ENCODE peak calls at places on chromosomes 13 and 19, in five cellular contexts. One of them, this sample, is unnamed.

GRCh38 chr19:56595548-56595899 is 422 bp downstream of the ZNF71 start:
- DNase-seq in hepatic stellate cell: no peak
- DNase-seq in mesothelial cell of epicardium: no peak
- DNase-seq in WTC11: no peak
- DNase-seq in GM12865: no peak
- DNase-seq in this sample: no peak

GRCh38 chr19:12723383-12723642 is 419 bp downstream of the TNPO2 start:
- DNase-seq in hepatic stellate cell: no peak
- DNase-seq in mesothelial cell of epicardium: no peak
- DNase-seq in WTC11: no peak
- DNase-seq in GM12865: peak
- DNase-seq in this sample: peak

GRCh38 chr19:42601811-42602443 is 7.2 kb upstream of the CEACAM8 start:
- DNase-seq in hepatic stellate cell: peak
- DNase-seq in mesothelial cell of epicardium: no peak
- DNase-seq in WTC11: peak
- DNase-seq in GM12865: peak
- DNase-seq in this sample: peak

GRCh38 chr13:80550856-80551532 is 210.1 kb upstream of the SPRY2 start:
- DNase-seq in hepatic stellate cell: no peak
- DNase-seq in mesothelial cell of epicardium: no peak
- DNase-seq in WTC11: no peak
- DNase-seq in GM12865: no peak
- DNase-seq in this sample: no peak

GRCh38 chr13:78603240-78603947 is at the start of gene POU4F1:
- DNase-seq in hepatic stellate cell: no peak
- DNase-seq in mesothelial cell of epicardium: peak
- DNase-seq in WTC11: peak
- DNase-seq in GM12865: peak
- DNase-seq in this sample: peak

GRCh38 chr19:6743714-6744380 is 4.4 kb downstream of the TRIP10 start:
- DNase-seq in hepatic stellate cell: no peak
- DNase-seq in mesothelial cell of epicardium: no peak
- DNase-seq in WTC11: no peak
- DNase-seq in GM12865: no peak
- DNase-seq in this sample: no peak

GRCh38 chr13:111179908-111180756 is 65.0 kb downstream of the ARHGEF7 start:
- DNase-seq in hepatic stellate cell: peak
- DNase-seq in mesothelial cell of epicardium: no peak
- DNase-seq in WTC11: no peak
- DNase-seq in GM12865: no peak
- DNase-seq in this sample: no peak

GRCh38 chr19:34676697-34677385 is at the start of gene SCGB2B2:
- DNase-seq in hepatic stellate cell: peak
- DNase-seq in mesothelial cell of epicardium: no peak
- DNase-seq in WTC11: no peak
- DNase-seq in GM12865: peak
- DNase-seq in this sample: peak

GRCh38 chr19:45885556-45886426 is at the start of gene IRF2BP1:
- DNase-seq in hepatic stellate cell: peak
- DNase-seq in mesothelial cell of epicardium: peak
- DNase-seq in WTC11: peak
- DNase-seq in GM12865: peak
- DNase-seq in this sample: peak

GRCh38 chr13:21086929-21087328 is 25.5 kb upstream of the LATS2 start:
- DNase-seq in hepatic stellate cell: no peak
- DNase-seq in mesothelial cell of epicardium: no peak
- DNase-seq in WTC11: no peak
- DNase-seq in GM12865: no peak
- DNase-seq in this sample: no peak

GRCh38 chr19:36121486-36122124 is 6.3 kb downstream of the TBCB start:
- DNase-seq in hepatic stellate cell: no peak
- DNase-seq in mesothelial cell of epicardium: no peak
- DNase-seq in WTC11: no peak
- DNase-seq in GM12865: no peak
- DNase-seq in this sample: no peak

GRCh38 chr19:42301646-42302204 is at the start of gene PRR19:
- DNase-seq in hepatic stellate cell: no peak
- DNase-seq in mesothelial cell of epicardium: no peak
- DNase-seq in WTC11: no peak
- DNase-seq in GM12865: peak
- DNase-seq in this sample: peak

GRCh38 chr13:44969858-44970484 is 19.3 kb downstream of the NUFIP1 start:
- DNase-seq in hepatic stellate cell: peak
- DNase-seq in mesothelial cell of epicardium: no peak
- DNase-seq in WTC11: no peak
- DNase-seq in GM12865: peak
- DNase-seq in this sample: peak

GRCh38 chr13:36680918-36681317 is 7.1 kb downstream of the SERTM1 start:
- DNase-seq in hepatic stellate cell: no peak
- DNase-seq in mesothelial cell of epicardium: no peak
- DNase-seq in WTC11: no peak
- DNase-seq in GM12865: no peak
- DNase-seq in this sample: no peak

GRCh38 chr13:101178394-101178793 is 237.9 kb downstream of the NALCN start:
- DNase-seq in hepatic stellate cell: no peak
- DNase-seq in mesothelial cell of epicardium: no peak
- DNase-seq in WTC11: no peak
- DNase-seq in GM12865: no peak
- DNase-seq in this sample: no peak

GRCh38 chr19:19900574-19901444 is at the start of gene ZNF93:
- DNase-seq in hepatic stellate cell: peak
- DNase-seq in mesothelial cell of epicardium: peak
- DNase-seq in WTC11: peak
- DNase-seq in GM12865: peak
- DNase-seq in this sample: peak

GRCh38 chr19:35890113-35890650 is 10.2 kb downstream of the NFKBID start:
- DNase-seq in hepatic stellate cell: no peak
- DNase-seq in mesothelial cell of epicardium: no peak
- DNase-seq in WTC11: no peak
- DNase-seq in GM12865: no peak
- DNase-seq in this sample: no peak

GRCh38 chr19:35856546-35857149 is at the start of gene KIRREL2:
- DNase-seq in hepatic stellate cell: no peak
- DNase-seq in mesothelial cell of epicardium: peak
- DNase-seq in WTC11: peak
- DNase-seq in GM12865: no peak
- DNase-seq in this sample: no peak

GRCh38 chr13:114019367-114019766 is 45.5 kb upstream of the C13orf46 start:
- DNase-seq in hepatic stellate cell: no peak
- DNase-seq in mesothelial cell of epicardium: no peak
- DNase-seq in WTC11: peak
- DNase-seq in GM12865: peak
- DNase-seq in this sample: peak

GRCh38 chr13:106349080-106349841 is 186.2 kb downstream of the EFNB2 start:
- DNase-seq in hepatic stellate cell: no peak
- DNase-seq in mesothelial cell of epicardium: peak
- DNase-seq in WTC11: peak
- DNase-seq in GM12865: no peak
- DNase-seq in this sample: no peak

GRCh38 chr13:107461751-107462150 is 753.6 kb downstream of the LIG4 start:
- DNase-seq in hepatic stellate cell: peak
- DNase-seq in mesothelial cell of epicardium: no peak
- DNase-seq in WTC11: no peak
- DNase-seq in GM12865: no peak
- DNase-seq in this sample: no peak

GRCh38 chr19:43367822-43368221 is 14.3 kb downstream of the CD177 start:
- DNase-seq in hepatic stellate cell: no peak
- DNase-seq in mesothelial cell of epicardium: no peak
- DNase-seq in WTC11: no peak
- DNase-seq in GM12865: no peak
- DNase-seq in this sample: no peak

GRCh38 chr13:34467450-34468083 is 474.5 kb upstream of the NBEA start:
- DNase-seq in hepatic stellate cell: no peak
- DNase-seq in mesothelial cell of epicardium: no peak
- DNase-seq in WTC11: no peak
- DNase-seq in GM12865: no peak
- DNase-seq in this sample: no peak

GRCh38 chr13:46866150-46866549 is 30.7 kb downstream of the HTR2A start:
- DNase-seq in hepatic stellate cell: no peak
- DNase-seq in mesothelial cell of epicardium: peak
- DNase-seq in WTC11: peak
- DNase-seq in GM12865: peak
- DNase-seq in this sample: peak

GRCh38 chr13:33096886-33097610 is 80.8 kb downstream of the KL start:
- DNase-seq in hepatic stellate cell: no peak
- DNase-seq in mesothelial cell of epicardium: no peak
- DNase-seq in WTC11: no peak
- DNase-seq in GM12865: peak
- DNase-seq in this sample: no peak

GRCh38 chr19:6890421-6890913 is 3.1 kb downstream of the ADGRE1 start:
- DNase-seq in hepatic stellate cell: no peak
- DNase-seq in mesothelial cell of epicardium: no peak
- DNase-seq in WTC11: no peak
- DNase-seq in GM12865: no peak
- DNase-seq in this sample: no peak

GRCh38 chr13:106329941-106330340 is 205.5 kb downstream of the EFNB2 start:
- DNase-seq in hepatic stellate cell: no peak
- DNase-seq in mesothelial cell of epicardium: no peak
- DNase-seq in WTC11: no peak
- DNase-seq in GM12865: no peak
- DNase-seq in this sample: no peak

GRCh38 chr13:39263033-39263432 is 224.8 kb downstream of the NHLRC3 start:
- DNase-seq in hepatic stellate cell: peak
- DNase-seq in mesothelial cell of epicardium: no peak
- DNase-seq in WTC11: peak
- DNase-seq in GM12865: peak
- DNase-seq in this sample: peak

GRCh38 chr19:19342086-19343015 is 21.7 kb downstream of the MAU2 start:
- DNase-seq in hepatic stellate cell: peak
- DNase-seq in mesothelial cell of epicardium: peak
- DNase-seq in WTC11: peak
- DNase-seq in GM12865: peak
- DNase-seq in this sample: peak

GRCh38 chr13:49357694-49358093 is 86.2 kb downstream of the CAB39L start:
- DNase-seq in hepatic stellate cell: peak
- DNase-seq in mesothelial cell of epicardium: no peak
- DNase-seq in WTC11: no peak
- DNase-seq in GM12865: no peak
- DNase-seq in this sample: no peak

GRCh38 chr13:21625366-21625765 is 21.4 kb upstream of the MICU2 start:
- DNase-seq in hepatic stellate cell: peak
- DNase-seq in mesothelial cell of epicardium: no peak
- DNase-seq in WTC11: no peak
- DNase-seq in GM12865: peak
- DNase-seq in this sample: peak

GRCh38 chr13:35978607-35979316 is 152.4 kb downstream of the DCLK1 start:
- DNase-seq in hepatic stellate cell: peak
- DNase-seq in mesothelial cell of epicardium: peak
- DNase-seq in WTC11: peak
- DNase-seq in GM12865: peak
- DNase-seq in this sample: peak